ENCODE peak calls at places on chromosomes 7 and 10, in seven cellular contexts. D is stimulated activated CD4-positive, alpha-beta T cell treated with anti-CD3 and anti-CD28 coated beads, Interleukin-4, amount 100 ng/mL, for 4 hours; Q is cardiac muscle cell; K is activated CD8-positive, alpha-beta memory T cell treated with anti-CD3 and anti-CD28 coated beads, Interleukin-2, amount 50 U/mL, for 4 hours; J is activated naive CD8-positive, alpha-beta T cell treated with anti-CD3 and anti-CD28 coated beads for 36 hours; E is T follicular helper cell; F is ureter. S is an unnamed sample.
A peak's percentile ranks its signal among the peaks of the same experiment; 100 is the strongest.

GRCh38 chr10:69332278-69333010 is 54.1 kb downstream of the HK1 start:
- DNase-seq in Q (peak; percentile 43), E (no peak), F (no peak), J (no peak), D (no peak), K (no peak), S (no peak)

GRCh38 chr7:47757946-47758371 is 176.0 kb upstream of the TNS3 start:
- DNase-seq in E (no peak), F (peak; percentile 72), J (no peak), Q (peak; percentile 93), D (no peak), K (no peak), S (peak; percentile 64)

GRCh38 chr7:73774923-73775322 is 4.9 kb upstream of the CLDN3 start:
- DNase-seq in F (no peak), E (no peak), Q (peak; percentile 36), K (no peak), J (no peak), D (no peak), S (no peak)

GRCh38 chr10:29041512-29042150 is 247.2 kb upstream of the LYZL1 start:
- DNase-seq in J (no peak), Q (peak; percentile 34), D (no peak), K (no peak), F (no peak), E (no peak), S (no peak)

GRCh38 chr10:89523274-89523673 is 12.1 kb downstream of the SLC16A12 start:
- DNase-seq in F (no peak), J (no peak), E (no peak), D (no peak), Q (no peak), K (no peak), S (no peak)

GRCh38 chr10:3365630-3366029 is 193.0 kb upstream of the PITRM1 start:
- DNase-seq in K (no peak), E (no peak), J (no peak), D (no peak), Q (no peak), F (peak; percentile 9), S (no peak)

GRCh38 chr10:74174533-74174932 is 23.5 kb downstream of the ADK start:
- DNase-seq in Q (no peak), F (no peak), K (no peak), E (no peak), J (no peak), D (no peak), S (no peak)

GRCh38 chr10:62244785-62245595 is 23.7 kb downstream of the RTKN2 start:
- DNase-seq in E (peak; percentile 19), D (peak; percentile 53), J (peak; percentile 32), Q (peak; percentile 86), K (peak; percentile 36), F (peak; percentile 52), S (peak; percentile 67)

GRCh38 chr7:65265959-65266519 is 107.6 kb upstream of the ZNF92 start:
- DNase-seq in F (no peak), K (no peak), D (no peak), J (no peak), Q (no peak), E (no peak), S (no peak)

GRCh38 chr10:92242910-92243671 is 47.8 kb downstream of the CPEB3 start:
- DNase-seq in D (peak; percentile 31), K (peak; percentile 39), J (peak; percentile 31), E (peak; percentile 9), Q (peak; percentile 78), F (peak; percentile 74), S (peak; percentile 63)

GRCh38 chr7:50359995-50360925 is 55.7 kb downstream of the IKZF1 start:
- DNase-seq in K (peak; percentile 84), F (no peak), E (peak; percentile 78), J (peak; percentile 83), D (peak; percentile 93), Q (peak; percentile 20), S (no peak)

GRCh38 chr10:113415246-113415645 is 137.6 kb upstream of the HABP2 start:
- DNase-seq in F (no peak), K (no peak), D (no peak), Q (no peak), J (no peak), E (no peak), S (no peak)

GRCh38 chr7:50653116-50653854 is 88.1 kb upstream of the DDC start:
- DNase-seq in E (no peak), F (no peak), K (no peak), J (no peak), Q (peak; percentile 89), D (no peak), S (no peak)

GRCh38 chr7:22662031-22662430 is 65.0 kb upstream of the IL6 start:
- DNase-seq in J (no peak), Q (no peak), D (no peak), K (no peak), F (no peak), E (no peak), S (no peak)

GRCh38 chr10:90872648-90873020 is 860 bp downstream of the RPP30 start:
- DNase-seq in J (no peak), K (no peak), E (no peak), Q (no peak), F (no peak), D (no peak), S (no peak)

GRCh38 chr10:130750441-130750840 is 561.1 kb downstream of the TCERG1L start:
- DNase-seq in J (no peak), D (no peak), E (no peak), F (peak; percentile 19), K (no peak), Q (no peak), S (no peak)

GRCh38 chr10:93363891-93364648 is 118.1 kb downstream of the MYOF start:
- DNase-seq in J (no peak), K (no peak), F (peak; percentile 47), Q (no peak), D (no peak), E (no peak), S (no peak)

GRCh38 chr7:126211875-126212274 is 1040.9 kb downstream of the GRM8 start:
- DNase-seq in Q (no peak), F (no peak), K (no peak), J (no peak), D (no peak), E (no peak), S (no peak)

GRCh38 chr7:26794541-26794940 is 69.8 kb downstream of the SKAP2 start:
- DNase-seq in F (no peak), Q (no peak), D (no peak), K (no peak), J (no peak), E (no peak), S (no peak)

GRCh38 chr10:122557516-122557915 is 3.0 kb upstream of the DMBT1 start:
- DNase-seq in J (no peak), F (no peak), E (no peak), Q (peak; percentile 16), D (no peak), K (no peak), S (no peak)

GRCh38 chr7:98638853-98639252 is 21.8 kb downstream of the NPTX2 start:
- DNase-seq in J (no peak), E (no peak), Q (no peak), D (no peak), F (no peak), K (no peak), S (no peak)

GRCh38 chr10:48439581-48440041 is 133.1 kb downstream of the MAPK8 start:
- DNase-seq in K (no peak), J (no peak), Q (peak; percentile 41), F (no peak), E (no peak), D (no peak), S (no peak)

GRCh38 chr7:140403878-140404564 is at the start of gene RAB19:
- DNase-seq in E (peak; percentile 24), K (peak; percentile 50), D (peak; percentile 49), F (peak; percentile 52), Q (no peak), J (peak; percentile 54), S (peak; percentile 51)

GRCh38 chr7:95817846-95818245 is 45.5 kb downstream of the DYNC1I1 start:
- DNase-seq in Q (peak; percentile 11), J (no peak), E (no peak), D (no peak), K (no peak), F (no peak), S (no peak)

GRCh38 chr10:110747609-110748464 is 103.7 kb downstream of the RBM20 start:
- DNase-seq in J (no peak), F (no peak), E (no peak), K (no peak), D (no peak), Q (peak; percentile 54), S (no peak)

GRCh38 chr10:71731791-71732190 is 12.2 kb upstream of the C10orf105 start:
- DNase-seq in F (no peak), J (peak; percentile 48), K (no peak), E (no peak), Q (no peak), D (no peak), S (no peak)

GRCh38 chr7:98760201-98760651 is 109.6 kb downstream of the TMEM130 start:
- DNase-seq in Q (no peak), E (no peak), D (no peak), J (no peak), F (no peak), K (no peak), S (no peak)

GRCh38 chr10:33022090-33022489 is 64.1 kb upstream of the ITGB1 start:
- DNase-seq in E (no peak), Q (no peak), F (no peak), J (no peak), K (no peak), D (no peak), S (no peak)

GRCh38 chr10:51260376-51260775 is 186.1 kb downstream of the PRKG1 start:
- DNase-seq in E (no peak), J (no peak), Q (peak; percentile 38), D (no peak), K (no peak), F (no peak), S (no peak)

GRCh38 chr10:72736176-72736795 is 44.3 kb downstream of the MCU start:
- DNase-seq in K (no peak), D (no peak), J (no peak), F (no peak), E (no peak), Q (peak; percentile 87), S (no peak)

GRCh38 chr10:71852335-71852937 is 1.4 kb upstream of the PSAP start:
- DNase-seq in F (no peak), E (no peak), D (no peak), Q (no peak), K (no peak), J (no peak), S (no peak)

GRCh38 chr7:17144313-17144712 is 154.1 kb upstream of the AHR start:
- DNase-seq in D (peak; percentile 76), J (peak; percentile 66), K (peak; percentile 59), Q (peak; percentile 42), F (no peak), E (peak; percentile 13), S (no peak)

GRCh38 chr7:42494722-42495121 is 257.7 kb upstream of the GLI3 start:
- DNase-seq in E (no peak), Q (no peak), J (no peak), F (no peak), K (no peak), D (no peak), S (no peak)

S was measured in prostate gland.